ENCODE peak calls at places on chromosomes 2 and 18, in ten cellular contexts. One of them, this sample, is unnamed.

GRCh38 chr2:237482485-237482884 is 4.6 kb upstream of the MLPH start:
- DNase-seq in RWPE1: no peak
- DNase-seq in foreskin fibroblast: no peak
- DNase-seq in BJ: no peak
- DNase-seq in PC-9: peak
- DNase-seq in fibroblast of mammary gland: peak
- DNase-seq in IMR-90: no peak
- DNase-seq in heart right ventricle: peak
- DNase-seq in sigmoid colon: peak
- DNase-seq in right lobe of liver: peak
- DNase-seq in this sample: peak

GRCh38 chr2:230085201-230085600 is 16.5 kb upstream of the SLC16A14 start:
- DNase-seq in RWPE1: no peak
- DNase-seq in foreskin fibroblast: no peak
- DNase-seq in BJ: no peak
- DNase-seq in PC-9: no peak
- DNase-seq in fibroblast of mammary gland: peak
- DNase-seq in IMR-90: no peak
- DNase-seq in heart right ventricle: no peak
- DNase-seq in sigmoid colon: no peak
- DNase-seq in right lobe of liver: no peak
- DNase-seq in this sample: peak

GRCh38 chr18:73638709-73639108 is 508.9 kb downstream of the FBXO15 start:
- DNase-seq in RWPE1: peak
- DNase-seq in foreskin fibroblast: peak
- DNase-seq in BJ: peak
- DNase-seq in PC-9: peak
- DNase-seq in fibroblast of mammary gland: peak
- DNase-seq in IMR-90: peak
- DNase-seq in heart right ventricle: no peak
- DNase-seq in sigmoid colon: no peak
- DNase-seq in right lobe of liver: no peak
- DNase-seq in this sample: no peak

GRCh38 chr18:7038330-7038846 is 79.2 kb downstream of the LAMA1 start:
- DNase-seq in RWPE1: peak
- DNase-seq in foreskin fibroblast: peak
- DNase-seq in BJ: peak
- DNase-seq in PC-9: no peak
- DNase-seq in fibroblast of mammary gland: peak
- DNase-seq in IMR-90: peak
- DNase-seq in heart right ventricle: peak
- DNase-seq in sigmoid colon: peak
- DNase-seq in right lobe of liver: peak
- DNase-seq in this sample: peak

GRCh38 chr2:74002515-74003391 is 18.0 kb downstream of the TET3 start:
- DNase-seq in RWPE1: peak
- DNase-seq in foreskin fibroblast: peak
- DNase-seq in BJ: no peak
- DNase-seq in PC-9: no peak
- DNase-seq in fibroblast of mammary gland: peak
- DNase-seq in IMR-90: peak
- DNase-seq in heart right ventricle: peak
- DNase-seq in sigmoid colon: peak
- DNase-seq in right lobe of liver: peak
- DNase-seq in this sample: peak

GRCh38 chr2:238459081-238459629 is 32.4 kb downstream of the ASB1 start:
- DNase-seq in RWPE1: no peak
- DNase-seq in foreskin fibroblast: peak
- DNase-seq in BJ: no peak
- DNase-seq in PC-9: no peak
- DNase-seq in fibroblast of mammary gland: peak
- DNase-seq in IMR-90: peak
- DNase-seq in heart right ventricle: peak
- DNase-seq in sigmoid colon: peak
- DNase-seq in right lobe of liver: no peak
- DNase-seq in this sample: no peak

GRCh38 chr2:223404616-223405015 is 197.5 kb downstream of the SCG2 start:
- DNase-seq in RWPE1: peak
- DNase-seq in foreskin fibroblast: no peak
- DNase-seq in BJ: no peak
- DNase-seq in PC-9: no peak
- DNase-seq in fibroblast of mammary gland: no peak
- DNase-seq in IMR-90: no peak
- DNase-seq in heart right ventricle: no peak
- DNase-seq in sigmoid colon: no peak
- DNase-seq in right lobe of liver: no peak
- DNase-seq in this sample: peak

GRCh38 chr2:115650827-115651226 is 1208.4 kb downstream of the DPP10 start:
- DNase-seq in RWPE1: no peak
- DNase-seq in foreskin fibroblast: no peak
- DNase-seq in BJ: no peak
- DNase-seq in PC-9: no peak
- DNase-seq in fibroblast of mammary gland: no peak
- DNase-seq in IMR-90: no peak
- DNase-seq in heart right ventricle: no peak
- DNase-seq in sigmoid colon: no peak
- DNase-seq in right lobe of liver: no peak
- DNase-seq in this sample: peak

GRCh38 chr2:234437642-234438321 is 59.1 kb downstream of the ARL4C start:
- DNase-seq in RWPE1: no peak
- DNase-seq in foreskin fibroblast: no peak
- DNase-seq in BJ: no peak
- DNase-seq in PC-9: no peak
- DNase-seq in fibroblast of mammary gland: no peak
- DNase-seq in IMR-90: no peak
- DNase-seq in heart right ventricle: peak
- DNase-seq in sigmoid colon: no peak
- DNase-seq in right lobe of liver: no peak
- DNase-seq in this sample: no peak

GRCh38 chr2:29462293-29462692 is 347.1 kb downstream of the CLIP4 start:
- DNase-seq in RWPE1: peak
- DNase-seq in foreskin fibroblast: peak
- DNase-seq in BJ: peak
- DNase-seq in PC-9: no peak
- DNase-seq in fibroblast of mammary gland: peak
- DNase-seq in IMR-90: peak
- DNase-seq in heart right ventricle: no peak
- DNase-seq in sigmoid colon: no peak
- DNase-seq in right lobe of liver: no peak
- DNase-seq in this sample: peak

GRCh38 chr2:57111531-57111930 is 927.7 kb downstream of the CCDC85A start:
- DNase-seq in RWPE1: no peak
- DNase-seq in foreskin fibroblast: no peak
- DNase-seq in BJ: no peak
- DNase-seq in PC-9: no peak
- DNase-seq in fibroblast of mammary gland: no peak
- DNase-seq in IMR-90: no peak
- DNase-seq in heart right ventricle: no peak
- DNase-seq in sigmoid colon: no peak
- DNase-seq in right lobe of liver: no peak
- DNase-seq in this sample: no peak

GRCh38 chr2:201781583-201782051 is 884 bp upstream of the ALS2 start:
- DNase-seq in RWPE1: no peak
- DNase-seq in foreskin fibroblast: no peak
- DNase-seq in BJ: no peak
- DNase-seq in PC-9: no peak
- DNase-seq in fibroblast of mammary gland: no peak
- DNase-seq in IMR-90: no peak
- DNase-seq in heart right ventricle: peak
- DNase-seq in sigmoid colon: peak
- DNase-seq in right lobe of liver: peak
- DNase-seq in this sample: no peak

GRCh38 chr2:225735844-225736243 is 336.3 kb downstream of the NYAP2 start:
- DNase-seq in RWPE1: peak
- DNase-seq in foreskin fibroblast: peak
- DNase-seq in BJ: peak
- DNase-seq in PC-9: peak
- DNase-seq in fibroblast of mammary gland: peak
- DNase-seq in IMR-90: peak
- DNase-seq in heart right ventricle: no peak
- DNase-seq in sigmoid colon: no peak
- DNase-seq in right lobe of liver: no peak
- DNase-seq in this sample: peak

GRCh38 chr2:237479747-237480146 is 7.3 kb upstream of the MLPH start:
- DNase-seq in RWPE1: no peak
- DNase-seq in foreskin fibroblast: no peak
- DNase-seq in BJ: no peak
- DNase-seq in PC-9: no peak
- DNase-seq in fibroblast of mammary gland: no peak
- DNase-seq in IMR-90: no peak
- DNase-seq in heart right ventricle: no peak
- DNase-seq in sigmoid colon: no peak
- DNase-seq in right lobe of liver: no peak
- DNase-seq in this sample: no peak

GRCh38 chr18:22332590-22332989 is 85.1 kb downstream of the CTAGE1 start:
- DNase-seq in RWPE1: no peak
- DNase-seq in foreskin fibroblast: no peak
- DNase-seq in BJ: no peak
- DNase-seq in PC-9: no peak
- DNase-seq in fibroblast of mammary gland: no peak
- DNase-seq in IMR-90: no peak
- DNase-seq in heart right ventricle: no peak
- DNase-seq in sigmoid colon: no peak
- DNase-seq in right lobe of liver: no peak
- DNase-seq in this sample: no peak
- TF ChIP-seq CTCF in RWPE1: no peak
- TF ChIP-seq CTCF in foreskin fibroblast: peak
- TF ChIP-seq CTCF in BJ: no peak
- TF ChIP-seq CTCF in PC-9: no peak
- TF ChIP-seq CTCF in fibroblast of mammary gland: peak
- TF ChIP-seq CTCF in IMR-90: peak
- TF ChIP-seq CTCF in heart right ventricle: no peak
- TF ChIP-seq CTCF in sigmoid colon: no peak
- TF ChIP-seq CTCF in right lobe of liver: peak
- TF ChIP-seq CTCF in this sample: no peak

DNA sequence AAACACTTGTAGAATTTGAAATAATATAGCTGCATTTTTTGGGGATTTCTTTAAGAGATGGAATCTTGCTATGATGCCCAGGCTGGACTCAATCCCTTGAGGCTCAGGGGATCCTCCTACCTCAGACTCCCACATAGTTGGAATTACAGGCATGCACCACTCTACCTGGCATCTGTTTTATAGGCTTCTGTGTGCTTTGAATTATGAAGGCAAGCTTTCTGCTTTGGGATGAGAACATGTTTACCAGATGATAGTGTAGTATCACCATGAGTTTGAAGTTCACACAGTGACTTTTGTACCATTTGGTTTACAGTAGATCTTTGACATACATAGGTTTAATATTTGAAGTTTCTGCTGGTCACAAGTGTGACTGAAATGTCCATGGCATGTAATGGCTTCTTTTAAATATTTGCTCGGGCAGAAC is 10.7 kb downstream of the CNOT11 start:
- DNase-seq in RWPE1: no peak
- DNase-seq in foreskin fibroblast: no peak
- DNase-seq in BJ: no peak
- DNase-seq in PC-9: no peak
- DNase-seq in fibroblast of mammary gland: no peak
- DNase-seq in IMR-90: no peak
- DNase-seq in heart right ventricle: no peak
- DNase-seq in sigmoid colon: no peak
- DNase-seq in right lobe of liver: no peak
- DNase-seq in this sample: no peak
- TF ChIP-seq CTCF in RWPE1: no peak
- TF ChIP-seq CTCF in foreskin fibroblast: no peak
- TF ChIP-seq CTCF in BJ: no peak
- TF ChIP-seq CTCF in PC-9: no peak
- TF ChIP-seq CTCF in fibroblast of mammary gland: no peak
- TF ChIP-seq CTCF in IMR-90: no peak
- TF ChIP-seq CTCF in heart right ventricle: no peak
- TF ChIP-seq CTCF in sigmoid colon: no peak
- TF ChIP-seq CTCF in right lobe of liver: no peak
- TF ChIP-seq CTCF in this sample: no peak

DNA sequence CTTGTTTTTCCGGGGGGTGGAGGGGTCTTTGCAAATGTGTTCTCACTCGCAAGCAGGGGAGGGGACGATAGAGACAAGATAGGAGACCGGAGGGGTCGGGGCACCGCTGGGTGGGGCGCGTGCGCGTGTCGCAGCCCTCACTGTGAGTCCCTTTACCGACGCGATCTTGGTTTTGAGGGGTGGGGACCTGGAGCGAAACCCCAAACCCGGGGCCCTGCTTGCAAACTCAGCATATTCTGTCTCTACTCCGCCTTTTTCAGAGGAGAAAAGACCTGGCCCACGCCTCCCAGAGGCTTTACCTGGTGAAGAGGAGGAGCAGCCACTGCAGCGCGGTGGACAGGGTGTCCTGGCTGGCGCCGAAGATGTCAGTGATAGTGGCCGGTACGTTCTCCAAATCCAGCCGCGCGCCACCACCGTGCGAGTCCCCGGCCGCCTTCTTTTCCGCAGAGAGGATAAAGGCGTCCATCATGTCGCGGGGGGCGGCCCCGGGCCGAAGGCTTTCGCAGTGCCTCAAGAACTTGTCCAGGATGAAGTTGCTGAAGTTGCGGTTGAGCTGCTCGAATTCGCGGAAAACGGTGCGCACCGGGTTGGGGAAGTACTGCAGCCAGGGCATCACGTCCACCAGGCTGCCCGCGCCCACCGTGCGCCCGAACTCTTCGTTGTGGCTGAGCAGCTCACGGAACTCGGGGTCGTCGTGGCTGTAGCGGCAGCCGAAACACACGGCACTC is 1.7 kb downstream of the CYP1B1 start:
- DNase-seq in RWPE1: no peak
- DNase-seq in foreskin fibroblast: no peak
- DNase-seq in BJ: no peak
- DNase-seq in PC-9: peak
- DNase-seq in fibroblast of mammary gland: no peak
- DNase-seq in IMR-90: no peak
- DNase-seq in heart right ventricle: no peak
- DNase-seq in sigmoid colon: no peak
- DNase-seq in right lobe of liver: no peak
- DNase-seq in this sample: no peak
- TF ChIP-seq CTCF in RWPE1: no peak
- TF ChIP-seq CTCF in foreskin fibroblast: no peak
- TF ChIP-seq CTCF in BJ: no peak
- TF ChIP-seq CTCF in PC-9: no peak
- TF ChIP-seq CTCF in fibroblast of mammary gland: no peak
- TF ChIP-seq CTCF in IMR-90: no peak
- TF ChIP-seq CTCF in heart right ventricle: no peak
- TF ChIP-seq CTCF in sigmoid colon: no peak
- TF ChIP-seq CTCF in right lobe of liver: no peak
- TF ChIP-seq CTCF in this sample: no peak

DNA sequence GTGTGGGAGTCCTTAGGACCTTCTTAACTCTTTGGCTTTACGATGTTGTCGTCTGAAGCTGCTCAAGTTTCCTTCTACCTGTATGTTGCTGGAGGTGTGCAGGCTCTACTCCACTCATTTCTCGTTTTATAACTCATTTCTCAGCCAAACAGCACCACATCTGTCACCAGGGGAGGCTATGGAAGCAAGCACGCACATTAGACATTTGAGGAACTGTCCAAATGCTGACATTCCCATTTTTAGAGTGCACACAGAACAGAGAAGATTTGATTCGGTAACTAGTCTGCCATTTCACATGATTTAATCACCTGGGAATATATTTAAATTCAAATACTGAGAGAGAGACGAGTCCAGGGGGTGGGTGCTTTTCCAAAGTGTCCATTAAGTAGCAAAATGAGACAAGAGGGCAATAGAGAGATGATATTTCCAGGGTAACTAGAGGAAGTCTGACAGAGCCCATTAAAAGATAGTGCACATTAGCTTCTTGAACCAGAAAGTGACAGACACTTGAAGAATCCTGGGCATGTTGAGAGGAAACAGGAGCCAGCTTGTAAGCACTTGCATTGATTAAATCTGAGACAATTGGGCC is 793.3 kb downstream of the TDRD15 start:
- DNase-seq in RWPE1: no peak
- DNase-seq in foreskin fibroblast: no peak
- DNase-seq in BJ: no peak
- DNase-seq in PC-9: no peak
- DNase-seq in fibroblast of mammary gland: no peak
- DNase-seq in IMR-90: peak
- DNase-seq in heart right ventricle: no peak
- DNase-seq in sigmoid colon: no peak
- DNase-seq in right lobe of liver: no peak
- DNase-seq in this sample: peak
- TF ChIP-seq CTCF in RWPE1: no peak
- TF ChIP-seq CTCF in foreskin fibroblast: no peak
- TF ChIP-seq CTCF in BJ: no peak
- TF ChIP-seq CTCF in PC-9: no peak
- TF ChIP-seq CTCF in fibroblast of mammary gland: no peak
- TF ChIP-seq CTCF in IMR-90: no peak
- TF ChIP-seq CTCF in heart right ventricle: no peak
- TF ChIP-seq CTCF in sigmoid colon: no peak
- TF ChIP-seq CTCF in right lobe of liver: no peak
- TF ChIP-seq CTCF in this sample: no peak